ENCODE peak calls at places on chromosomes 6 and 20, in eight cellular contexts. O is MM.1S, B is keratinocyte, U is hepatocyte, P is mammary epithelial cell, A is PC-3, D is fibroblast of lung, Q is neural progenitor cell. M is an unnamed sample.

GRCh38 chr6:112286010-112286409 is 31.6 kb upstream of the LAMA4 start:
- DNase-seq in U (no peak), P (no peak), A (no peak), Q (no peak), O (no peak), B (no peak), D (no peak), M (no peak)

GRCh38 chr6:24640166-24640565 is 5.8 kb downstream of the KIAA0319 start:
- DNase-seq in U (no peak), D (no peak), B (no peak), O (no peak), P (no peak), A (no peak), Q (no peak), M (no peak)

GRCh38 chr6:158172001-158172400 is 3.9 kb downstream of the GTF2H5 start:
- DNase-seq in B (no peak), Q (no peak), A (no peak), P (no peak), U (no peak), D (no peak), O (no peak), M (no peak)

GRCh38 chr6:37612475-37612874 is 85.2 kb downstream of the MDGA1 start:
- DNase-seq in O (no peak), U (no peak), P (peak), B (no peak), A (peak), Q (no peak), D (no peak), M (peak)

GRCh38 chr20:49657118-49657901 is 56.4 kb downstream of the B4GALT5 start:
- DNase-seq in O (no peak), B (no peak), D (peak), Q (no peak), U (no peak), A (no peak), P (no peak), M (peak)

GRCh38 chr20:8043687-8044278 is 24.2 kb upstream of the TMX4 start:
- DNase-seq in A (peak), B (peak), U (peak), P (peak), D (peak), O (peak), Q (peak), M (peak)

GRCh38 chr6:6315660-6316059 is 4.8 kb downstream of the F13A1 start:
- DNase-seq in Q (peak), A (peak), U (peak), D (peak), B (no peak), O (peak), P (peak), M (peak)

GRCh38 chr20:47111576-47111975 is 216.9 kb downstream of the EYA2 start:
- DNase-seq in A (peak), D (no peak), Q (no peak), U (no peak), O (no peak), P (no peak), B (no peak), M (no peak)

GRCh38 chr6:97958143-97958542 is 675.1 kb upstream of the MMS22L start:
- DNase-seq in O (no peak), B (peak), P (peak), A (peak), U (peak), Q (peak), D (no peak), M (peak)

GRCh38 chr6:17768881-17769280 is 62.2 kb upstream of the NUP153 start:
- DNase-seq in U (no peak), A (no peak), D (no peak), Q (no peak), P (no peak), B (no peak), O (no peak), M (peak)

GRCh38 chr6:31761343-31761742 is 1.1 kb upstream of the SAPCD1 start:
- DNase-seq in D (no peak), U (no peak), B (no peak), O (no peak), P (no peak), A (no peak), Q (no peak), M (no peak)

GRCh38 chr6:90444125-90444745 is 142.6 kb downstream of the MAP3K7 start:
- DNase-seq in B (no peak), O (peak), P (no peak), Q (peak), A (no peak), D (no peak), U (no peak), M (no peak)

GRCh38 chr6:87808005-87808757 is 106.1 kb upstream of the AKIRIN2 start:
- DNase-seq in B (peak), P (peak), A (peak), O (no peak), D (no peak), Q (no peak), U (no peak), M (peak)

GRCh38 chr20:53335509-53335908 is 258.1 kb downstream of the ZNF217 start:
- DNase-seq in D (no peak), P (no peak), Q (no peak), B (no peak), U (no peak), O (no peak), A (no peak), M (no peak)

GRCh38 chr6:11763460-11764249 is 14.9 kb downstream of the ADTRP start:
- DNase-seq in A (no peak), O (no peak), Q (peak), D (peak), U (no peak), P (no peak), B (no peak), M (no peak)

GRCh38 chr20:17859616-17860232 is 108.9 kb downstream of the SNX5 start:
- DNase-seq in D (no peak), O (no peak), A (no peak), U (no peak), P (no peak), Q (no peak), B (no peak), M (no peak)

GRCh38 chr20:17679786-17680127 is 2.3 kb downstream of the RRBP1 start:
- DNase-seq in D (peak), P (no peak), Q (peak), A (no peak), B (no peak), O (no peak), U (no peak), M (no peak)

GRCh38 chr6:7446644-7447325 is 57.2 kb downstream of the RIOK1 start:
- DNase-seq in U (no peak), D (no peak), Q (peak), A (no peak), O (no peak), P (peak), B (no peak), M (no peak)

GRCh38 chr6:62283828-62284411 is 2.1 kb downstream of the KHDRBS2 start:
- DNase-seq in U (peak), A (peak), O (peak), D (peak), P (no peak), Q (peak), B (no peak), M (peak)

GRCh38 chr6:82702574-82702973 is 339.0 kb downstream of the TPBG start:
- DNase-seq in U (no peak), P (no peak), A (no peak), Q (no peak), D (no peak), O (no peak), B (no peak), M (no peak)

GRCh38 chr20:57772349-57772964 is 62.6 kb upstream of the PMEPA1 start:
- DNase-seq in D (peak), U (no peak), B (peak), P (peak), A (peak), Q (peak), O (no peak), M (peak)

GRCh38 chr6:24824142-24824755 is 25.5 kb upstream of the ARMH2 start:
- DNase-seq in A (no peak), O (no peak), P (no peak), U (no peak), B (no peak), Q (no peak), D (no peak), M (no peak)

GRCh38 chr6:1610497-1611321 is 994 bp downstream of the FOXC1 start:
- DNase-seq in Q (peak), B (no peak), O (no peak), D (peak), U (peak), A (peak), P (peak), M (peak)

GRCh38 chr20:22584630-22584921 is 204 bp upstream of the FOXA2 start:
- DNase-seq in A (peak), O (no peak), D (no peak), B (no peak), Q (peak), P (no peak), U (peak), M (no peak)

GRCh38 chr20:12358006-12358654 is 440.4 kb downstream of the BTBD3 start:
- DNase-seq in A (peak), U (peak), B (no peak), Q (peak), P (peak), D (no peak), O (peak), M (no peak)

GRCh38 chr20:33407251-33407650 is 5.9 kb upstream of the CDK5RAP1 start:
- DNase-seq in B (no peak), A (peak), U (no peak), Q (no peak), P (no peak), O (no peak), D (peak), M (peak)

GRCh38 chr6:39086711-39087110 is 28.3 kb downstream of the SAYSD1 start:
- DNase-seq in U (no peak), P (no peak), O (no peak), B (no peak), Q (no peak), D (no peak), A (no peak), M (no peak)

GRCh38 chr6:26033132-26033941 is 53.9 kb upstream of the HFE start:
- DNase-seq in A (peak), O (peak), B (no peak), P (peak), Q (peak), D (peak), U (peak), M (peak)

GRCh38 chr20:63163596-63164560 is 52.1 kb downstream of the YTHDF1 start:
- DNase-seq in Q (peak), P (no peak), U (no peak), D (no peak), O (no peak), A (no peak), B (no peak), M (no peak)

GRCh38 chr6:92777146-92777740 is 642.1 kb downstream of the EPHA7 start:
- DNase-seq in P (peak), O (peak), U (peak), D (peak), B (no peak), Q (peak), A (peak), M (peak)

GRCh38 chr6:5190467-5190866 is 70.3 kb downstream of the LYRM4 start:
- DNase-seq in U (peak), P (peak), O (no peak), D (peak), Q (no peak), B (peak), A (peak), M (peak)

GRCh38 chr6:33985333-33985751 is 160.5 kb downstream of the GRM4 start:
- DNase-seq in P (no peak), A (no peak), O (no peak), U (no peak), Q (no peak), D (no peak), B (no peak), M (no peak)

GRCh38 chr20:4130404-4131189 is 115.2 kb upstream of the RNF24 start:
- DNase-seq in Q (no peak), U (no peak), B (no peak), P (peak), A (peak), O (no peak), D (peak), M (peak)

GRCh38 chr6:7058250-7058923 is 49.4 kb upstream of the RREB1 start:
- DNase-seq in D (peak), U (peak), P (peak), Q (no peak), A (peak), O (no peak), B (peak), M (peak)

DNA sequence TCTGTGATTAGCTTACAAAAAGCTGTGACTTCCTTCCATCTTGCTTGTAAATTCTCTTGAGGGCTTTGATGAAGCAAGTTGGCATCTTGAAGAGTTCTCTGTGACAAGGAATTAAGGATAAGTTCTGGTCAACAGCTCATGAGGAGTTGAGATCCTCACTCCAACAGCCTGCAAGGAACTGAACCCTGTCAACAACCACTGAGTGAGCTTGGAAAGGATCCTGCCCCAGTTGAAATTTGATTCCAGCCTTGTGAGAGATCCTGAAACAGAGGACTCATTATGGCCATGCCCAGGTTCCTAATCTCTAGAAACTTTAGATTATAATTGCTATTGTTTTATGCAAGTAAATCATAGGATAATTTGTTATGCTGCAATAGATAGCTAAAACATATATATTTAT is 133.7 kb downstream of the PTCHD4 start:
- DNase-seq in D (no peak), P (no peak), A (peak), B (no peak), O (no peak), Q (peak), U (no peak), M (no peak)
- H2AFZ ChIP-seq in D (no peak), P (no peak), A (no peak), B (no peak), O (no peak), Q (no peak), U (no peak), M (no peak)

DNA sequence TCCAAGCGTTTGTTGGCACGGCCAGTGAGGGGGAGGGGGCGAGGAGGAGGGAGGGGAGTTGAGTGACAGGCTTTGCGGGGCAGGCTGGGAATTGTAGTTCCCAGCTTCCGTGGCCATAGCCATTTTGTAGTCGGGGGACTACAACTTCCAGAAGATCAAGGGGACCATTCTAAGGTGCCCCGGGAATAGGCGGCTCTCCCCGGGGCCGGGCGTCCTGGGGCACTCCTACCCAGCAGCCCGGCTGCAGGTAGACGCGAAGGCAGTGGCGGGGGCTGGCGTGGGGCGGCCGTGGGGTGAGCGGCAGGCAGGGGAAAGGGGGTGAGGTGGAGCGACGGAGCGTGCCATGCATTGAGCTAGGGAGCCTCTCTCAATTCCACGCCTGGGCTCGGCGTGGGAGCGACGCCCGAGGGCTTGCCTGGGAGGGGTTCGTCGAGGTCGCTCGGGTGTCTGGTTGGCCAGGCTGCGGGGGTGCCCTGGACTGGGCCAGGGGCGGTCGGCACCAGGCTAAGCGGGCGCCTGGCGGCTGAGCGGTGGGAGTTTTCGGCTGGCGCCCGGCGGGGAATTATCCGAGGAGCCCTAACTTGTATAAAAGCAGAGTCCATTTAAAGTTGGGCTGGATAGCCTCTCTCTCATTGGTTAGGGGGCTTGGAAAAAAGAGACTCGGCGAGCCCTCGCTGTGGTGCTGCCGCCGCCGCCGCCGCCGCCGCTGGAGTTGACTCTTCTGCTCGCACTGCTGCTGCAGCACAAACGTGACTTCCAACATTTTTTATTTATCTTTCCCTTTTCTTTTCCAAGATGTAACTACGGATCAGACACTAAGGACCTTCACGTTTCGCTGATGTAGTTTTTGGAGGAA is at the start of gene JARID2:
- DNase-seq in A (peak), Q (peak), D (peak), U (peak), B (peak), P (peak), O (peak), M (peak)
- TF ChIP-seq EZH2 in A (no peak), Q (no peak), D (no peak), U (no peak), B (no peak), P (no peak), O (no peak), M (no peak)

GRCh38 chr6:28537065-28537464 is 11.4 kb downstream of the GPX5 start:
- DNase-seq in O (no peak), Q (peak), D (peak), A (no peak), U (peak), B (no peak), P (no peak), M (peak)
- H2AFZ ChIP-seq in O (no peak), Q (peak), D (no peak), A (no peak), U (peak), B (peak), P (no peak), M (peak)

GRCh38 chr20:46056027-46056833 is 27.2 kb downstream of the SLC12A5 start:
- DNase-seq in U (no peak), Q (no peak), O (no peak), D (no peak), A (no peak), B (no peak), P (no peak), M (no peak)

GRCh38 chr20:46060301-46060881 is 29.4 kb downstream of the NCOA5 start:
- DNase-seq in P (no peak), B (no peak), D (no peak), A (no peak), O (peak), U (no peak), Q (no peak), M (no peak)

GRCh38 chr20:46056970-46057855 is 28.2 kb downstream of the SLC12A5 start:
- DNase-seq in Q (peak), U (peak), D (peak), O (no peak), A (no peak), P (peak), B (no peak), M (peak)

GRCh38 chr20:46058656-46059281 is 29.8 kb downstream of the SLC12A5 start:
- DNase-seq in Q (peak), P (no peak), D (no peak), O (no peak), U (peak), B (no peak), A (no peak), M (peak)

GRCh38 chr20:46057856-46058655 is 29.0 kb downstream of the SLC12A5 start:
- DNase-seq in P (no peak), Q (peak), A (no peak), O (no peak), U (peak), D (peak), B (no peak), M (peak)
- TF ChIP-seq EZH2 in P (no peak), Q (peak), A (no peak), O (no peak), U (peak), D (no peak), B (peak), M (peak)